ENCODE peak calls at places on chromosome 9, in seven cellular contexts. One of them, this sample, is unnamed.

GRCh38 chr9:126985870-126986498 is 71.4 kb downstream of the RALGPS1 start:
- DNase-seq in HCT116: peak
- DNase-seq in H1: no peak
- DNase-seq in K562: no peak
- DNase-seq in SK-N-SH: no peak
- DNase-seq in GM12878: peak
- DNase-seq in HepG2: peak
- DNase-seq in this sample: no peak

GRCh38 chr9:135506327-135507103 is 6.0 kb downstream of the MRPS2 start:
- DNase-seq in HCT116: no peak
- DNase-seq in H1: no peak
- DNase-seq in K562: peak
- DNase-seq in SK-N-SH: peak
- DNase-seq in GM12878: no peak
- DNase-seq in HepG2: no peak
- DNase-seq in this sample: no peak

GRCh38 chr9:98057095-98057799 is 715 bp downstream of the NANS start:
- DNase-seq in HCT116: no peak
- DNase-seq in H1: no peak
- DNase-seq in K562: peak
- DNase-seq in SK-N-SH: no peak
- DNase-seq in GM12878: no peak
- DNase-seq in HepG2: peak
- DNase-seq in this sample: no peak

GRCh38 chr9:92974696-92975451 is 27.6 kb downstream of the FGD3 start:
- DNase-seq in HCT116: no peak
- DNase-seq in H1: no peak
- DNase-seq in K562: no peak
- DNase-seq in SK-N-SH: no peak
- DNase-seq in GM12878: no peak
- DNase-seq in HepG2: no peak
- DNase-seq in this sample: no peak

GRCh38 chr9:127763918-127764384 is 14.5 kb downstream of the SH2D3C start:
- DNase-seq in HCT116: no peak
- DNase-seq in H1: no peak
- DNase-seq in K562: peak
- DNase-seq in SK-N-SH: no peak
- DNase-seq in GM12878: no peak
- DNase-seq in HepG2: peak
- DNase-seq in this sample: no peak

GRCh38 chr9:120353501-120353900 is 226.5 kb downstream of the CDK5RAP2 start:
- DNase-seq in HCT116: no peak
- DNase-seq in H1: no peak
- DNase-seq in K562: no peak
- DNase-seq in SK-N-SH: no peak
- DNase-seq in GM12878: no peak
- DNase-seq in HepG2: no peak
- DNase-seq in this sample: no peak

GRCh38 chr9:26954050-26954508 is 2.1 kb upstream of the IFT74 start:
- DNase-seq in HCT116: no peak
- DNase-seq in H1: no peak
- DNase-seq in K562: no peak
- DNase-seq in SK-N-SH: no peak
- DNase-seq in GM12878: no peak
- DNase-seq in HepG2: no peak
- DNase-seq in this sample: no peak

GRCh38 chr9:105264380-105264779 is 19.9 kb downstream of the SLC44A1 start:
- DNase-seq in HCT116: peak
- DNase-seq in H1: no peak
- DNase-seq in K562: no peak
- DNase-seq in SK-N-SH: no peak
- DNase-seq in GM12878: no peak
- DNase-seq in HepG2: no peak
- DNase-seq in this sample: no peak

GRCh38 chr9:74639112-74639511 is 142.0 kb downstream of the RORB start:
- DNase-seq in HCT116: no peak
- DNase-seq in H1: no peak
- DNase-seq in K562: peak
- DNase-seq in SK-N-SH: no peak
- DNase-seq in GM12878: no peak
- DNase-seq in HepG2: no peak
- DNase-seq in this sample: no peak

GRCh38 chr9:91943876-91944470 is 6.1 kb downstream of the ROR2 start:
- DNase-seq in HCT116: no peak
- DNase-seq in H1: no peak
- DNase-seq in K562: no peak
- DNase-seq in SK-N-SH: no peak
- DNase-seq in GM12878: no peak
- DNase-seq in HepG2: no peak
- DNase-seq in this sample: peak
- TF ChIP-seq JUND in HCT116: no peak
- TF ChIP-seq JUND in H1: no peak
- TF ChIP-seq JUND in K562: peak
- TF ChIP-seq JUND in SK-N-SH: no peak
- TF ChIP-seq JUND in GM12878: no peak
- TF ChIP-seq JUND in HepG2: no peak
- TF ChIP-seq JUND in this sample: no peak

DNA sequence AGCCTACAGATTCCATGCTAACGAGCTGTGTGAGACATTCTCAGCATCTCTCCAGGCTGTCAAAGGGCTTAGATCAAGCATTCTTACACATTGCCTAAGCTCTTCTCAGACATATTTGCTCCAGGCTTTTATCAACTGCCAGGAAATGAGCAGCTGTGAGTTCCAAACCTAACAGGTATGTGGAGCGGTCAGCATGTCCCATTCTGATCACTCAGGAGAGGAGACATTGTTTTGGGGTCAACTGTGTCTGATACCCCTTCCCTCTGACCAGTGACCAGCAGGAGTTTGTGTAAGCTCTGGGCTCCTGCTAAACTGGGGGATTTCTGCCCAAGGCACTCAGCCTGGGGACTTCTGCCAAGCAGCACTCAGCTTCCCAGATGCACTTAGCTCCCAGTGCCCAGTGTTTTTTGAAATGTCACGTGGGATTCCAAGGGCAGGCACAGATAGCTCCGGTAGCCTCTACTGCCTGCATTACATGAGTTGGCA is 229.1 kb downstream of the SEC61B start:
- DNase-seq in HCT116: no peak
- DNase-seq in H1: no peak
- DNase-seq in K562: no peak
- DNase-seq in SK-N-SH: peak
- DNase-seq in GM12878: no peak
- DNase-seq in HepG2: no peak
- DNase-seq in this sample: no peak
- TF ChIP-seq JUND in HCT116: no peak
- TF ChIP-seq JUND in H1: no peak
- TF ChIP-seq JUND in K562: no peak
- TF ChIP-seq JUND in SK-N-SH: no peak
- TF ChIP-seq JUND in GM12878: no peak
- TF ChIP-seq JUND in HepG2: no peak
- TF ChIP-seq JUND in this sample: no peak

DNA sequence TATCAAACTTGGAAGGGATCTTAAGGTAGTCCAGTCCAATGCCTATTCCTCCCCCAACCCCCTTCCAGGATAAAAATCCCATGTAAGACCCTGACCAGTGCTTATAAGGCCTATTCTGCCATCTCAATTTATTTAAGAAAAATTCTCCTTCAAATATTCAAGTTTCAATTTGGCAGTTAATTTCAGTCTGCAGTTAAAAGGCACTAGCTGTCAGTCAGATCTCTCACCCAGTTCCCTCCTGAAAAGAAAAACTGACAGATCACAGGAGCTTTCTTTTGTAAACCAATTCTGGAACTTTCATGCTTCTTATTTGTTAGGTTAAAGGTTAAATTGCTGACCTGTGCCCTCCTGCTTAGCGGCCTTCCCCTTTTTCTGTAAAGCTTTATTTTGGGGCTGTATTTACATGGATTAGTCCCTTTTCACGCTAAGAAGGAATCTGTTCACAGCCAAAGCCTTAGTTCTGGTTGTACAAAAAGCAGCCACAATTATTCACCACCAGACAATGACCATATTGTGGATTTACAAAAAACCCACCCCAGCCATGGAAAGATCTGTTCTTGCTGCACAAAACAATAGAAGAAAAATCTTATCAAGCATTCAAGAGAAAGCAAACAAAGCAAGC is 68.7 kb downstream of the DENND1A start:
- DNase-seq in HCT116: no peak
- DNase-seq in H1: no peak
- DNase-seq in K562: no peak
- DNase-seq in SK-N-SH: no peak
- DNase-seq in GM12878: no peak
- DNase-seq in HepG2: peak
- DNase-seq in this sample: no peak
- TF ChIP-seq JUND in HCT116: no peak
- TF ChIP-seq JUND in H1: no peak
- TF ChIP-seq JUND in K562: no peak
- TF ChIP-seq JUND in SK-N-SH: no peak
- TF ChIP-seq JUND in GM12878: no peak
- TF ChIP-seq JUND in HepG2: no peak
- TF ChIP-seq JUND in this sample: no peak

DNA sequence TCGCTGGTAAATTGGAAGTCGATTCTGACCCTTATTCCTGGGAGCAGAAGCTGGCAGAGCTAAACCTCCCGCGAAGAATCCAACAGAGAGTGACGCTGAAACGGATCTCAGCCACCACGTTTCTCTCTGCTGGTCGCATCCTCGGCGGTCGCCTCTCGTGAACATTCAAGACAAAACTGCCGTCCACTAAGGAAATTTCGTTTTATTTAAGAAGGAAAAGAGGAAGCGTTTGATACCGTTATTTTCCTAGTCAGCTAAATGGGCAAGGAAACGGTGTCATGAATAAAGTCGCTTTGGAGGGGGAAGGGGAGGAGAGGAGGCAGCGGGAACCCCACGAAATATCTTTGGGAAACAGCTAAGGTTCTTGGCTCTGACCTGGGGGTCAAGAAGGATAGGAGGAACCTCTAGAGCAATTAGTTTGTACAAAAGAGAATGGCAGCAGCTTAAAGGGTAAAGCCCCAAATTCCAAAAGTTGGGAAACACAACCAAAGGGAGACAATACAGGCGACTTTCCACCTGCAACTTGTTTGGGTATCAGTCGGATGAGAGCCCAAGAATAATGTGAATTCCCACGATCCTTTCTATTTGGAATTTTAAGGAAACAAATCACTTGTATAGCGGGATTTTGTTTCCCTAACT is 2.0 kb downstream of the FOXB2 start:
- DNase-seq in HCT116: no peak
- DNase-seq in H1: no peak
- DNase-seq in K562: no peak
- DNase-seq in SK-N-SH: peak
- DNase-seq in GM12878: no peak
- DNase-seq in HepG2: no peak
- DNase-seq in this sample: no peak
- TF ChIP-seq JUND in HCT116: no peak
- TF ChIP-seq JUND in H1: no peak
- TF ChIP-seq JUND in K562: no peak
- TF ChIP-seq JUND in SK-N-SH: no peak
- TF ChIP-seq JUND in GM12878: no peak
- TF ChIP-seq JUND in HepG2: no peak
- TF ChIP-seq JUND in this sample: no peak

GRCh38 chr9:22693151-22693550 is 246.5 kb downstream of the DMRTA1 start:
- DNase-seq in HCT116: no peak
- DNase-seq in H1: no peak
- DNase-seq in K562: no peak
- DNase-seq in SK-N-SH: no peak
- DNase-seq in GM12878: no peak
- DNase-seq in HepG2: no peak
- DNase-seq in this sample: no peak
- TF ChIP-seq JUND in HCT116: no peak
- TF ChIP-seq JUND in H1: no peak
- TF ChIP-seq JUND in K562: no peak
- TF ChIP-seq JUND in SK-N-SH: no peak
- TF ChIP-seq JUND in GM12878: no peak
- TF ChIP-seq JUND in HepG2: no peak
- TF ChIP-seq JUND in this sample: no peak

DNA sequence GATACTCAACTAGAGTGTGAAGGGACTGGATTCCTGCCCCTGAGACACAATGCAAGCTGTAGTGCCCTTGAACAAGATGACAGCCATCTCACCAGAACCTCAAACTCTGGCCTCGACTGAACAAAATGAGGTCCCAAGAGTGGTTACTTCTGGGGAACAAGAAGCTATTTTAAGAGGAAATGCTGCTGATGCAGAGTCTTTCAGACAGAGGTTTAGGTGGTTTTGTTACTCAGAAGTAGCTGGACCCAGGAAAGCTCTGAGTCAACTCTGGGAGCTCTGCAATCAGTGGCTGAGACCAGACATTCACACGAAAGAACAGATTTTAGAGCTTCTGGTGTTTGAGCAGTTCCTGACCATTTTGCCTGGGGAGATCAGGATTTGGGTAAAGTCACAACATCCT is 2.4 kb downstream of the ZNF483 start:
- DNase-seq in HCT116: no peak
- DNase-seq in H1: no peak
- DNase-seq in K562: no peak
- DNase-seq in SK-N-SH: no peak
- DNase-seq in GM12878: no peak
- DNase-seq in HepG2: no peak
- DNase-seq in this sample: no peak
- TF ChIP-seq JUND in HCT116: no peak
- TF ChIP-seq JUND in H1: no peak
- TF ChIP-seq JUND in K562: no peak
- TF ChIP-seq JUND in SK-N-SH: no peak
- TF ChIP-seq JUND in GM12878: no peak
- TF ChIP-seq JUND in HepG2: no peak
- TF ChIP-seq JUND in this sample: no peak

This sample was measured in T47D.